ENCODE peak calls at places on chromosome 15, in ten cellular contexts. One of them, this sample, is unnamed.

GRCh38 chr15:29012097-29012496 is 126.3 kb downstream of the APBA2 start:
- DNase-seq in heart right ventricle: no peak
- DNase-seq in KBM-7: no peak
- DNase-seq in mesenteric fat pad: no peak
- DNase-seq in left colon: no peak
- DNase-seq in CD8-positive, alpha-beta T cell: no peak
- DNase-seq in AG04450: no peak
- DNase-seq in progenitor cell of endocrine pancreas: no peak
- DNase-seq in NCI-H524 treated with DMSO at 0.1 percent for 48 hours: no peak
- DNase-seq in tibial artery: no peak
- DNase-seq in this sample: no peak

GRCh38 chr15:41512512-41513281 is 930 bp downstream of the LTK start:
- DNase-seq in heart right ventricle: peak; percentile 31
- DNase-seq in KBM-7: no peak
- DNase-seq in mesenteric fat pad: no peak
- DNase-seq in left colon: peak; percentile 65
- DNase-seq in CD8-positive, alpha-beta T cell: no peak
- DNase-seq in AG04450: no peak
- DNase-seq in progenitor cell of endocrine pancreas: no peak
- DNase-seq in NCI-H524 treated with DMSO at 0.1 percent for 48 hours: no peak
- DNase-seq in tibial artery: no peak
- DNase-seq in this sample: peak; percentile 51

GRCh38 chr15:98904466-98905048 is 103.0 kb downstream of the PGPEP1L start:
- DNase-seq in heart right ventricle: no peak
- DNase-seq in KBM-7: peak; percentile 64
- DNase-seq in mesenteric fat pad: no peak
- DNase-seq in left colon: no peak
- DNase-seq in CD8-positive, alpha-beta T cell: no peak
- DNase-seq in AG04450: peak; percentile 39
- DNase-seq in progenitor cell of endocrine pancreas: no peak
- DNase-seq in NCI-H524 treated with DMSO at 0.1 percent for 48 hours: no peak
- DNase-seq in tibial artery: no peak
- DNase-seq in this sample: peak; percentile 74

GRCh38 chr15:68586274-68586961 is 7.6 kb downstream of the CORO2B start:
- DNase-seq in heart right ventricle: no peak
- DNase-seq in KBM-7: peak; percentile 21
- DNase-seq in mesenteric fat pad: no peak
- DNase-seq in left colon: no peak
- DNase-seq in CD8-positive, alpha-beta T cell: no peak
- DNase-seq in AG04450: no peak
- DNase-seq in progenitor cell of endocrine pancreas: no peak
- DNase-seq in NCI-H524 treated with DMSO at 0.1 percent for 48 hours: no peak
- DNase-seq in tibial artery: no peak
- DNase-seq in this sample: no peak

GRCh38 chr15:60782316-60782715 is 303.4 kb upstream of the ICE2 start:
- DNase-seq in heart right ventricle: no peak
- DNase-seq in KBM-7: no peak
- DNase-seq in mesenteric fat pad: no peak
- DNase-seq in left colon: no peak
- DNase-seq in CD8-positive, alpha-beta T cell: no peak
- DNase-seq in AG04450: no peak
- DNase-seq in progenitor cell of endocrine pancreas: no peak
- DNase-seq in NCI-H524 treated with DMSO at 0.1 percent for 48 hours: no peak
- DNase-seq in tibial artery: no peak
- DNase-seq in this sample: no peak

GRCh38 chr15:63396546-63396939 is 14.9 kb upstream of the CA12 start:
- DNase-seq in heart right ventricle: no peak
- DNase-seq in KBM-7: no peak
- DNase-seq in mesenteric fat pad: no peak
- DNase-seq in left colon: no peak
- DNase-seq in CD8-positive, alpha-beta T cell: no peak
- DNase-seq in AG04450: no peak
- DNase-seq in progenitor cell of endocrine pancreas: no peak
- DNase-seq in NCI-H524 treated with DMSO at 0.1 percent for 48 hours: peak; percentile 14
- DNase-seq in tibial artery: no peak
- DNase-seq in this sample: no peak

GRCh38 chr15:56341201-56341600 is 24.0 kb upstream of the TEX9 start:
- DNase-seq in heart right ventricle: no peak
- DNase-seq in KBM-7: no peak
- DNase-seq in mesenteric fat pad: no peak
- DNase-seq in left colon: no peak
- DNase-seq in CD8-positive, alpha-beta T cell: no peak
- DNase-seq in AG04450: no peak
- DNase-seq in progenitor cell of endocrine pancreas: no peak
- DNase-seq in NCI-H524 treated with DMSO at 0.1 percent for 48 hours: no peak
- DNase-seq in tibial artery: no peak
- DNase-seq in this sample: no peak

GRCh38 chr15:28923726-28924280 is 38.0 kb downstream of the APBA2 start:
- DNase-seq in heart right ventricle: no peak
- DNase-seq in KBM-7: no peak
- DNase-seq in mesenteric fat pad: no peak
- DNase-seq in left colon: no peak
- DNase-seq in CD8-positive, alpha-beta T cell: no peak
- DNase-seq in AG04450: no peak
- DNase-seq in progenitor cell of endocrine pancreas: no peak
- DNase-seq in NCI-H524 treated with DMSO at 0.1 percent for 48 hours: no peak
- DNase-seq in tibial artery: no peak
- DNase-seq in this sample: no peak

GRCh38 chr15:68997050-68997449 is 17.4 kb upstream of the NOX5 start:
- DNase-seq in heart right ventricle: no peak
- DNase-seq in KBM-7: no peak
- DNase-seq in mesenteric fat pad: no peak
- DNase-seq in left colon: no peak
- DNase-seq in CD8-positive, alpha-beta T cell: no peak
- DNase-seq in AG04450: no peak
- DNase-seq in progenitor cell of endocrine pancreas: no peak
- DNase-seq in NCI-H524 treated with DMSO at 0.1 percent for 48 hours: no peak
- DNase-seq in tibial artery: no peak
- DNase-seq in this sample: no peak

GRCh38 chr15:67827561-67828378 is 2.5 kb downstream of the SKOR1 start:
- DNase-seq in heart right ventricle: no peak
- DNase-seq in KBM-7: no peak
- DNase-seq in mesenteric fat pad: no peak
- DNase-seq in left colon: no peak
- DNase-seq in CD8-positive, alpha-beta T cell: no peak
- DNase-seq in AG04450: no peak
- DNase-seq in progenitor cell of endocrine pancreas: no peak
- DNase-seq in NCI-H524 treated with DMSO at 0.1 percent for 48 hours: no peak
- DNase-seq in tibial artery: no peak
- DNase-seq in this sample: no peak

GRCh38 chr15:78727561-78727960 is 83.7 kb downstream of the ADAMTS7 start:
- DNase-seq in heart right ventricle: no peak
- DNase-seq in KBM-7: no peak
- DNase-seq in mesenteric fat pad: no peak
- DNase-seq in left colon: no peak
- DNase-seq in CD8-positive, alpha-beta T cell: peak; percentile 23
- DNase-seq in AG04450: no peak
- DNase-seq in progenitor cell of endocrine pancreas: no peak
- DNase-seq in NCI-H524 treated with DMSO at 0.1 percent for 48 hours: no peak
- DNase-seq in tibial artery: no peak
- DNase-seq in this sample: no peak

GRCh38 chr15:66701422-66702034 is 508 bp upstream of the SMAD6 start:
- DNase-seq in heart right ventricle: peak; percentile 64
- DNase-seq in KBM-7: peak; percentile 83
- DNase-seq in mesenteric fat pad: no peak
- DNase-seq in left colon: peak; percentile 57
- DNase-seq in CD8-positive, alpha-beta T cell: peak; percentile 64
- DNase-seq in AG04450: no peak
- DNase-seq in progenitor cell of endocrine pancreas: peak; percentile 51
- DNase-seq in NCI-H524 treated with DMSO at 0.1 percent for 48 hours: no peak
- DNase-seq in tibial artery: peak; percentile 52
- DNase-seq in this sample: peak; percentile 86

GRCh38 chr15:70237626-70238025 is 139.9 kb upstream of the TLE3 start:
- DNase-seq in heart right ventricle: no peak
- DNase-seq in KBM-7: no peak
- DNase-seq in mesenteric fat pad: no peak
- DNase-seq in left colon: no peak
- DNase-seq in CD8-positive, alpha-beta T cell: no peak
- DNase-seq in AG04450: no peak
- DNase-seq in progenitor cell of endocrine pancreas: no peak
- DNase-seq in NCI-H524 treated with DMSO at 0.1 percent for 48 hours: no peak
- DNase-seq in tibial artery: no peak
- DNase-seq in this sample: no peak

GRCh38 chr15:49247556-49248102 is 77.6 kb downstream of the GALK2 start:
- DNase-seq in heart right ventricle: no peak
- DNase-seq in KBM-7: no peak
- DNase-seq in mesenteric fat pad: no peak
- DNase-seq in left colon: no peak
- DNase-seq in CD8-positive, alpha-beta T cell: no peak
- DNase-seq in AG04450: no peak
- DNase-seq in progenitor cell of endocrine pancreas: no peak
- DNase-seq in NCI-H524 treated with DMSO at 0.1 percent for 48 hours: no peak
- DNase-seq in tibial artery: no peak
- DNase-seq in this sample: no peak

GRCh38 chr15:44738340-44738984 is 2.1 kb downstream of the TRIM69 start:
- DNase-seq in heart right ventricle: no peak
- DNase-seq in KBM-7: peak; percentile 88
- DNase-seq in mesenteric fat pad: no peak
- DNase-seq in left colon: no peak
- DNase-seq in CD8-positive, alpha-beta T cell: no peak
- DNase-seq in AG04450: peak; percentile 39
- DNase-seq in progenitor cell of endocrine pancreas: no peak
- DNase-seq in NCI-H524 treated with DMSO at 0.1 percent for 48 hours: peak; percentile 7
- DNase-seq in tibial artery: no peak
- DNase-seq in this sample: peak; percentile 70

GRCh38 chr15:65337436-65338070 is 33.1 kb downstream of the RNU5B-1 start:
- DNase-seq in heart right ventricle: no peak
- DNase-seq in KBM-7: no peak
- DNase-seq in mesenteric fat pad: no peak
- DNase-seq in left colon: no peak
- DNase-seq in CD8-positive, alpha-beta T cell: no peak
- DNase-seq in AG04450: no peak
- DNase-seq in progenitor cell of endocrine pancreas: no peak
- DNase-seq in NCI-H524 treated with DMSO at 0.1 percent for 48 hours: peak; percentile 94
- DNase-seq in tibial artery: no peak
- DNase-seq in this sample: no peak

GRCh38 chr15:51281368-51281967 is 56.9 kb downstream of the CYP19A1 start:
- DNase-seq in heart right ventricle: peak; percentile 63
- DNase-seq in KBM-7: peak; percentile 61
- DNase-seq in mesenteric fat pad: no peak
- DNase-seq in left colon: peak; percentile 76
- DNase-seq in CD8-positive, alpha-beta T cell: no peak
- DNase-seq in AG04450: no peak
- DNase-seq in progenitor cell of endocrine pancreas: peak; percentile 25
- DNase-seq in NCI-H524 treated with DMSO at 0.1 percent for 48 hours: no peak
- DNase-seq in tibial artery: peak; percentile 55
- DNase-seq in this sample: peak; percentile 82

GRCh38 chr15:56871180-56871579 is 47.3 kb upstream of the TCF12 start:
- DNase-seq in heart right ventricle: no peak
- DNase-seq in KBM-7: no peak
- DNase-seq in mesenteric fat pad: no peak
- DNase-seq in left colon: no peak
- DNase-seq in CD8-positive, alpha-beta T cell: no peak
- DNase-seq in AG04450: peak; percentile 67
- DNase-seq in progenitor cell of endocrine pancreas: no peak
- DNase-seq in NCI-H524 treated with DMSO at 0.1 percent for 48 hours: no peak
- DNase-seq in tibial artery: no peak
- DNase-seq in this sample: no peak

GRCh38 chr15:80597081-80597480 is 98.0 kb upstream of the ABHD17C start:
- DNase-seq in heart right ventricle: no peak
- DNase-seq in KBM-7: no peak
- DNase-seq in mesenteric fat pad: no peak
- DNase-seq in left colon: no peak
- DNase-seq in CD8-positive, alpha-beta T cell: no peak
- DNase-seq in AG04450: no peak
- DNase-seq in progenitor cell of endocrine pancreas: no peak
- DNase-seq in NCI-H524 treated with DMSO at 0.1 percent for 48 hours: no peak
- DNase-seq in tibial artery: no peak
- DNase-seq in this sample: peak; percentile 59

GRCh38 chr15:27827336-27827735 is 271.8 kb downstream of the OCA2 start:
- DNase-seq in heart right ventricle: no peak
- DNase-seq in KBM-7: no peak
- DNase-seq in mesenteric fat pad: no peak
- DNase-seq in left colon: no peak
- DNase-seq in CD8-positive, alpha-beta T cell: no peak
- DNase-seq in AG04450: no peak
- DNase-seq in progenitor cell of endocrine pancreas: no peak
- DNase-seq in NCI-H524 treated with DMSO at 0.1 percent for 48 hours: no peak
- DNase-seq in tibial artery: no peak
- DNase-seq in this sample: no peak

GRCh38 chr15:96553006-96553405 is 222.5 kb downstream of the NR2F2 start:
- DNase-seq in heart right ventricle: no peak
- DNase-seq in KBM-7: no peak
- DNase-seq in mesenteric fat pad: no peak
- DNase-seq in left colon: no peak
- DNase-seq in CD8-positive, alpha-beta T cell: no peak
- DNase-seq in AG04450: no peak
- DNase-seq in progenitor cell of endocrine pancreas: no peak
- DNase-seq in NCI-H524 treated with DMSO at 0.1 percent for 48 hours: no peak
- DNase-seq in tibial artery: no peak
- DNase-seq in this sample: no peak

GRCh38 chr15:69016021-69016595 is 1.6 kb downstream of the NOX5 start:
- DNase-seq in heart right ventricle: no peak
- DNase-seq in KBM-7: no peak
- DNase-seq in mesenteric fat pad: peak; percentile 51
- DNase-seq in left colon: no peak
- DNase-seq in CD8-positive, alpha-beta T cell: no peak
- DNase-seq in AG04450: no peak
- DNase-seq in progenitor cell of endocrine pancreas: no peak
- DNase-seq in NCI-H524 treated with DMSO at 0.1 percent for 48 hours: no peak
- DNase-seq in tibial artery: no peak
- DNase-seq in this sample: no peak

GRCh38 chr15:87267798-87268197 is 988.7 kb downstream of the NTRK3 start:
- DNase-seq in heart right ventricle: no peak
- DNase-seq in KBM-7: no peak
- DNase-seq in mesenteric fat pad: no peak
- DNase-seq in left colon: no peak
- DNase-seq in CD8-positive, alpha-beta T cell: no peak
- DNase-seq in AG04450: peak; percentile 53
- DNase-seq in progenitor cell of endocrine pancreas: no peak
- DNase-seq in NCI-H524 treated with DMSO at 0.1 percent for 48 hours: no peak
- DNase-seq in tibial artery: no peak
- DNase-seq in this sample: no peak

GRCh38 chr15:26888761-26889160 is 21.9 kb downstream of the GABRA5 start:
- DNase-seq in heart right ventricle: no peak
- DNase-seq in KBM-7: no peak
- DNase-seq in mesenteric fat pad: no peak
- DNase-seq in left colon: no peak
- DNase-seq in CD8-positive, alpha-beta T cell: no peak
- DNase-seq in AG04450: no peak
- DNase-seq in progenitor cell of endocrine pancreas: no peak
- DNase-seq in NCI-H524 treated with DMSO at 0.1 percent for 48 hours: no peak
- DNase-seq in tibial artery: no peak
- DNase-seq in this sample: no peak

GRCh38 chr15:89391685-89392257 is 57.1 kb upstream of the POLG start:
- DNase-seq in heart right ventricle: no peak
- DNase-seq in KBM-7: no peak
- DNase-seq in mesenteric fat pad: no peak
- DNase-seq in left colon: no peak
- DNase-seq in CD8-positive, alpha-beta T cell: no peak
- DNase-seq in AG04450: no peak
- DNase-seq in progenitor cell of endocrine pancreas: no peak
- DNase-seq in NCI-H524 treated with DMSO at 0.1 percent for 48 hours: peak; percentile 40
- DNase-seq in tibial artery: no peak
- DNase-seq in this sample: no peak

GRCh38 chr15:86611392-86612040 is 531.8 kb downstream of the AGBL1 start:
- DNase-seq in heart right ventricle: no peak
- DNase-seq in KBM-7: no peak
- DNase-seq in mesenteric fat pad: no peak
- DNase-seq in left colon: no peak
- DNase-seq in CD8-positive, alpha-beta T cell: no peak
- DNase-seq in AG04450: no peak
- DNase-seq in progenitor cell of endocrine pancreas: no peak
- DNase-seq in NCI-H524 treated with DMSO at 0.1 percent for 48 hours: no peak
- DNase-seq in tibial artery: no peak
- DNase-seq in this sample: no peak

GRCh38 chr15:84552896-84553295 is 47.9 kb upstream of the ZSCAN2 start:
- DNase-seq in heart right ventricle: no peak
- DNase-seq in KBM-7: no peak
- DNase-seq in mesenteric fat pad: no peak
- DNase-seq in left colon: no peak
- DNase-seq in CD8-positive, alpha-beta T cell: no peak
- DNase-seq in AG04450: no peak
- DNase-seq in progenitor cell of endocrine pancreas: no peak
- DNase-seq in NCI-H524 treated with DMSO at 0.1 percent for 48 hours: no peak
- DNase-seq in tibial artery: no peak
- DNase-seq in this sample: no peak

GRCh38 chr15:41483519-41483918 is 10.2 kb upstream of the ITPKA start:
- DNase-seq in heart right ventricle: no peak
- DNase-seq in KBM-7: no peak
- DNase-seq in mesenteric fat pad: no peak
- DNase-seq in left colon: no peak
- DNase-seq in CD8-positive, alpha-beta T cell: no peak
- DNase-seq in AG04450: no peak
- DNase-seq in progenitor cell of endocrine pancreas: no peak
- DNase-seq in NCI-H524 treated with DMSO at 0.1 percent for 48 hours: no peak
- DNase-seq in tibial artery: no peak
- DNase-seq in this sample: no peak

This sample was measured in left kidney.